ENCODE peak calls at places on chromosomes 13 and 19, in four cellular contexts. G is uterus, X is AG08395, H is myocyte. L is an unnamed sample.

GRCh38 chr13:79385694-79386093 is 20.4 kb downstream of the RBM26 start:
- DNase-seq in H (peak; percentile 31), G (no peak), X (no peak), L (no peak)

GRCh38 chr13:75308222-75308621 is 173.7 kb downstream of the TBC1D4 start:
- DNase-seq in H (no peak), G (no peak), X (no peak), L (no peak)

GRCh38 chr13:90420683-90421082 is 926.8 kb upstream of the MIR17HG start:
- DNase-seq in H (no peak), X (no peak), G (no peak), L (no peak)

GRCh38 chr13:101919541-101920306 is 467.2 kb downstream of the ITGBL1 start:
- DNase-seq in G (no peak), H (peak; percentile 52), X (peak; percentile 33), L (no peak)

GRCh38 chr13:110593430-110594130 is 21.8 kb upstream of the NAXD start:
- DNase-seq in X (peak; percentile 71), G (no peak), H (peak; percentile 65), L (no peak)

GRCh38 chr13:22114630-22115311 is 443.9 kb downstream of the FGF9 start:
- DNase-seq in X (peak; percentile 24), H (no peak), G (no peak), L (no peak)

GRCh38 chr19:20858861-20859260 is 64.2 kb upstream of the ZNF85 start:
- DNase-seq in G (no peak), H (no peak), X (no peak), L (no peak)

GRCh38 chr19:7968796-7969559 is 25.5 kb upstream of the TIMM44 start:
- DNase-seq in X (no peak), G (no peak), H (peak; percentile 19), L (no peak)

GRCh38 chr19:51815038-51815437 is 20.1 kb downstream of the FPR3 start:
- DNase-seq in G (no peak), H (no peak), X (no peak), L (no peak)

GRCh38 chr13:112068531-112069062 is 1.6 kb downstream of the SOX1 start:
- DNase-seq in G (no peak), X (no peak), H (no peak), L (peak; percentile 51)

GRCh38 chr19:3760871-3761361 is 576 bp downstream of the APBA3 start:
- DNase-seq in X (no peak), H (peak; percentile 14), G (no peak), L (no peak)

GRCh38 chr13:113052971-113053370 is 52.6 kb upstream of the F7 start:
- DNase-seq in X (no peak), H (no peak), G (no peak), L (no peak)

GRCh38 chr13:101916108-101916757 is 463.8 kb downstream of the ITGBL1 start:
- DNase-seq in G (no peak), H (no peak), X (peak; percentile 12), L (peak; percentile 20)